ENCODE peak calls at places on chromosomes 7 and 10, in five cellular contexts. S, A, J, H and W are unnamed samples.

GRCh38 chr7:139482662-139483466 is 609 bp downstream of the KLRG2 start:
- ATAC-seq in J (peak), A (peak), H (peak), S (peak), W (peak)

GRCh38 chr7:20409961-20410360 is 79.3 kb downstream of the ITGB8 start:
- ATAC-seq in J (no peak), A (no peak), H (no peak), S (no peak), W (no peak)

GRCh38 chr10:110045772-110046171 is 38.0 kb downstream of the ADD3 start:
- ATAC-seq in S (peak), J (no peak), A (no peak), H (no peak), W (no peak)

GRCh38 chr7:2838873-2839578 is 5.1 kb downstream of the GNA12 start:
- ATAC-seq in H (no peak), J (no peak), S (no peak), A (no peak), W (peak)

GRCh38 chr10:86599729-86600128 is 54.6 kb upstream of the OPN4 start:
- ATAC-seq in S (peak), H (peak), J (peak), A (peak), W (peak)

GRCh38 chr10:62068464-62068863 is 167.0 kb downstream of the ARID5B start:
- ATAC-seq in H (no peak), A (peak), S (peak), J (no peak), W (peak)

GRCh38 chr10:86155034-86155656 is 211.4 kb downstream of the GRID1 start:
- ATAC-seq in S (no peak), J (no peak), A (no peak), H (peak), W (no peak)

GRCh38 chr7:155722118-155722517 is 77.7 kb downstream of the RBM33 start:
- ATAC-seq in S (no peak), A (no peak), J (no peak), H (no peak), W (no peak)

GRCh38 chr7:131080754-131081153 is 246.9 kb upstream of the MKLN1 start:
- ATAC-seq in H (no peak), A (peak), S (no peak), J (no peak), W (no peak)

GRCh38 chr7:9181356-9181755 is 747.9 kb downstream of the NXPH1 start:
- ATAC-seq in A (no peak), J (no peak), H (no peak), S (no peak), W (no peak)

GRCh38 chr7:104272767-104273384 is 55.5 kb upstream of the LHFPL3 start:
- ATAC-seq in S (no peak), A (no peak), J (no peak), H (peak), W (no peak)

GRCh38 chr7:92025260-92025659 is 84.6 kb downstream of the AKAP9 start:
- ATAC-seq in S (peak), A (no peak), H (peak), J (no peak), W (no peak)

GRCh38 chr10:43136995-43137700 is 1.1 kb upstream of the CSGALNACT2 start:
- ATAC-seq in J (no peak), A (no peak), H (no peak), S (no peak), W (no peak)

GRCh38 chr10:1403508-1404230 is 333.7 kb downstream of the ADARB2 start:
- ATAC-seq in H (no peak), A (no peak), J (no peak), S (no peak), W (no peak)

GRCh38 chr7:4792537-4793126 is 17.2 kb downstream of the AP5Z1 start:
- ATAC-seq in H (no peak), S (peak), J (peak), A (peak), W (peak)

GRCh38 chr7:135761751-135762488 is 13.3 kb upstream of the FAM180A start:
- ATAC-seq in S (no peak), J (no peak), A (no peak), H (peak), W (peak)

GRCh38 chr7:17185690-17186070 is 112.8 kb upstream of the AHR start:
- ATAC-seq in H (peak), A (peak), S (peak), J (no peak), W (peak)